ENCODE peak calls at places on chromosome 9, in four cellular contexts. One of them, this sample, is unnamed.

GRCh38 chr9:18457498-18457897 is 16.5 kb upstream of the ADAMTSL1 start:
- DNase-seq in GM12878: no peak
- DNase-seq in SK-N-SH: no peak
- DNase-seq in H1: no peak
- DNase-seq in this sample: no peak

GRCh38 chr9:8156336-8156735 is 356.8 kb upstream of the DMAC1 start:
- DNase-seq in GM12878: no peak
- DNase-seq in SK-N-SH: no peak
- DNase-seq in H1: no peak
- DNase-seq in this sample: no peak

GRCh38 chr9:132049323-132049882 is 30.3 kb downstream of the MED27 start:
- DNase-seq in GM12878: no peak
- DNase-seq in SK-N-SH: no peak
- DNase-seq in H1: no peak
- DNase-seq in this sample: no peak

GRCh38 chr9:105114956-105115728 is 129.3 kb upstream of the SLC44A1 start:
- DNase-seq in GM12878: peak
- DNase-seq in SK-N-SH: no peak
- DNase-seq in H1: no peak
- DNase-seq in this sample: no peak

GRCh38 chr9:116471093-116471906 is 215.8 kb upstream of the TRIM32 start:
- DNase-seq in GM12878: no peak
- DNase-seq in SK-N-SH: no peak
- DNase-seq in H1: peak
- DNase-seq in this sample: peak

GRCh38 chr9:7237473-7238243 is 479.9 kb downstream of the KDM4C start:
- DNase-seq in GM12878: no peak
- DNase-seq in SK-N-SH: no peak
- DNase-seq in H1: no peak
- DNase-seq in this sample: no peak

GRCh38 chr9:16618524-16618923 is 251.9 kb downstream of the BNC2 start:
- DNase-seq in GM12878: no peak
- DNase-seq in SK-N-SH: no peak
- DNase-seq in H1: no peak
- DNase-seq in this sample: no peak

GRCh38 chr9:12862596-12862995 is 87.8 kb downstream of the LURAP1L start:
- DNase-seq in GM12878: no peak
- DNase-seq in SK-N-SH: no peak
- DNase-seq in H1: no peak
- DNase-seq in this sample: no peak

GRCh38 chr9:137582286-137582860 is 3.6 kb upstream of the DPH7 start:
- DNase-seq in GM12878: no peak
- DNase-seq in SK-N-SH: peak
- DNase-seq in H1: no peak
- DNase-seq in this sample: no peak

GRCh38 chr9:7844283-7844682 is 44.7 kb upstream of the DMAC1 start:
- DNase-seq in GM12878: no peak
- DNase-seq in SK-N-SH: peak
- DNase-seq in H1: no peak
- DNase-seq in this sample: peak

GRCh38 chr9:24044576-24044975 is 218.5 kb upstream of the ELAVL2 start:
- DNase-seq in GM12878: peak
- DNase-seq in SK-N-SH: no peak
- DNase-seq in H1: no peak
- DNase-seq in this sample: no peak

GRCh38 chr9:23492126-23493002 is 333.7 kb downstream of the ELAVL2 start:
- DNase-seq in GM12878: no peak
- DNase-seq in SK-N-SH: peak
- DNase-seq in H1: peak
- DNase-seq in this sample: no peak

GRCh38 chr9:90032296-90033029 is 427.7 kb downstream of the GADD45G start:
- DNase-seq in GM12878: no peak
- DNase-seq in SK-N-SH: no peak
- DNase-seq in H1: no peak
- DNase-seq in this sample: no peak

GRCh38 chr9:99023831-99024230 is 80.1 kb downstream of the COL15A1 start:
- DNase-seq in GM12878: no peak
- DNase-seq in SK-N-SH: peak
- DNase-seq in H1: no peak
- DNase-seq in this sample: no peak

GRCh38 chr9:80285325-80285724 is 713.6 kb downstream of the TLE4 start:
- DNase-seq in GM12878: no peak
- DNase-seq in SK-N-SH: peak
- DNase-seq in H1: no peak
- DNase-seq in this sample: no peak

GRCh38 chr9:131720330-131720729 is 19.5 kb downstream of the RAPGEF1 start:
- DNase-seq in GM12878: no peak
- DNase-seq in SK-N-SH: no peak
- DNase-seq in H1: no peak
- DNase-seq in this sample: no peak

GRCh38 chr9:91676042-91676441 is 252.4 kb upstream of the NFIL3 start:
- DNase-seq in GM12878: peak
- DNase-seq in SK-N-SH: no peak
- DNase-seq in H1: no peak
- DNase-seq in this sample: peak

GRCh38 chr9:101366038-101366756 is 18.6 kb downstream of the BAAT start:
- DNase-seq in GM12878: no peak
- DNase-seq in SK-N-SH: no peak
- DNase-seq in H1: no peak
- DNase-seq in this sample: peak

GRCh38 chr9:121767176-121767769 is 115.8 kb downstream of the DAB2IP start:
- DNase-seq in GM12878: no peak
- DNase-seq in SK-N-SH: no peak
- DNase-seq in H1: no peak
- DNase-seq in this sample: no peak

GRCh38 chr9:86749530-86750275 is 197.6 kb downstream of the GAS1 start:
- DNase-seq in GM12878: no peak
- DNase-seq in SK-N-SH: peak
- DNase-seq in H1: no peak
- DNase-seq in this sample: no peak

GRCh38 chr9:109098221-109098959 is 21.4 kb downstream of the TMEM245 start:
- DNase-seq in GM12878: no peak
- DNase-seq in SK-N-SH: peak
- DNase-seq in H1: no peak
- DNase-seq in this sample: peak

GRCh38 chr9:5870691-5871090 is 20.0 kb upstream of the MLANA start:
- DNase-seq in GM12878: no peak
- DNase-seq in SK-N-SH: no peak
- DNase-seq in H1: no peak
- DNase-seq in this sample: no peak

GRCh38 chr9:32292611-32293010 is 91.8 kb upstream of the ACO1 start:
- DNase-seq in GM12878: no peak
- DNase-seq in SK-N-SH: no peak
- DNase-seq in H1: no peak
- DNase-seq in this sample: no peak

GRCh38 chr9:90943341-90943740 is 141.7 kb downstream of the SYK start:
- DNase-seq in GM12878: no peak
- DNase-seq in SK-N-SH: no peak
- DNase-seq in H1: no peak
- DNase-seq in this sample: no peak

GRCh38 chr9:110086537-110086936 is 121.4 kb downstream of the C9orf152 start:
- DNase-seq in GM12878: no peak
- DNase-seq in SK-N-SH: no peak
- DNase-seq in H1: no peak
- DNase-seq in this sample: no peak

DNA sequence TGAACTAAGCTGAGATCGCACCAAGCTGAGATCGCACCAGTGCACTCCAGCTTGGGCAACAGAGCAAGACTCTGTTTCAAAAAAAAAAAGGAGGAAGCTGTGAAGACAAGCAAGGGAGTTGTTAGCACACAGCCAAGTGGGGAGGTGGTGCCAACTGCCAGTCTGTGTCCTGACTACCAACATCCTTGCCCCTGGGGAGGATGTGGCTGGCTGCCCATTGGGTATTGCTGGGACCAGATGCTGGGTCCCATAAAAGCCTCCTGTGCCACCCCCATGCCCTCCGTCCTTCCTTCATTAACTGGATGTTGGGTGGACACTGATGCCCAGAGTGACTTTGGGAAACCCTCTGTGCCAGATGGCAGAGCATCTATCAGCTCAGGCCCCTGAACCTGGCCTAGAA is 157.1 kb upstream of the COL5A1 start:
- DNase-seq in GM12878: no peak
- DNase-seq in SK-N-SH: no peak
- DNase-seq in H1: no peak
- DNase-seq in this sample: no peak
- TF ChIP-seq NRF1 in GM12878: no peak
- TF ChIP-seq NRF1 in SK-N-SH: no peak
- TF ChIP-seq NRF1 in H1: no peak
- TF ChIP-seq NRF1 in this sample: no peak

DNA sequence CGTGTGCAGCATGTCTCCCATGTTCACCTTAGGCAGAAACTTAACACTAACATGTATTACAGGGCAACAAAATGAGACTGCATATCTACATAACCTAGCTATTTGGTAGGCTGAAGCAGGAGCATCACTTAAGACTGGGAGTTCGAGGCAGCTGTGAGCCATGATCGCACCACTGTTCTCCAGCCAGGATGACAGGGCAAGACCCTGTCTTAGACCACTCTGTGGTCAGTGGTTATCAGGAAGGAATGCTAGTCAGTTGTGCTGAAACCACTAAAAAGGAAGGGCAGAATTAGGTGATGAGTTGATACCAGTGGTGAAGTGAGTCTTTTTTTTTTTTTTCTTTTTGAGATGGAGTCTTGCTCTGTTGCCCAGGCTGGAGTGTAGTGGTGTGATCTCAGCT is 20.9 kb downstream of the FXN start:
- DNase-seq in GM12878: no peak
- DNase-seq in SK-N-SH: no peak
- DNase-seq in H1: no peak
- DNase-seq in this sample: no peak
- TF ChIP-seq NRF1 in GM12878: no peak
- TF ChIP-seq NRF1 in SK-N-SH: no peak
- TF ChIP-seq NRF1 in H1: no peak
- TF ChIP-seq NRF1 in this sample: no peak

GRCh38 chr9:123323482-123324013 is 32.4 kb upstream of the CRB2 start:
- DNase-seq in GM12878: no peak
- DNase-seq in SK-N-SH: no peak
- DNase-seq in H1: no peak
- DNase-seq in this sample: no peak

GRCh38 chr9:123326662-123327093 is 29.3 kb upstream of the CRB2 start:
- DNase-seq in GM12878: no peak
- DNase-seq in SK-N-SH: no peak
- DNase-seq in H1: no peak
- DNase-seq in this sample: peak

GRCh38 chr9:123327697-123328100 is 28.3 kb upstream of the CRB2 start:
- DNase-seq in GM12878: no peak
- DNase-seq in SK-N-SH: no peak
- DNase-seq in H1: no peak
- DNase-seq in this sample: no peak

GRCh38 chr9:123324767-123325183 is 31.2 kb upstream of the CRB2 start:
- DNase-seq in GM12878: no peak
- DNase-seq in SK-N-SH: no peak
- DNase-seq in H1: no peak
- DNase-seq in this sample: no peak

DNA sequence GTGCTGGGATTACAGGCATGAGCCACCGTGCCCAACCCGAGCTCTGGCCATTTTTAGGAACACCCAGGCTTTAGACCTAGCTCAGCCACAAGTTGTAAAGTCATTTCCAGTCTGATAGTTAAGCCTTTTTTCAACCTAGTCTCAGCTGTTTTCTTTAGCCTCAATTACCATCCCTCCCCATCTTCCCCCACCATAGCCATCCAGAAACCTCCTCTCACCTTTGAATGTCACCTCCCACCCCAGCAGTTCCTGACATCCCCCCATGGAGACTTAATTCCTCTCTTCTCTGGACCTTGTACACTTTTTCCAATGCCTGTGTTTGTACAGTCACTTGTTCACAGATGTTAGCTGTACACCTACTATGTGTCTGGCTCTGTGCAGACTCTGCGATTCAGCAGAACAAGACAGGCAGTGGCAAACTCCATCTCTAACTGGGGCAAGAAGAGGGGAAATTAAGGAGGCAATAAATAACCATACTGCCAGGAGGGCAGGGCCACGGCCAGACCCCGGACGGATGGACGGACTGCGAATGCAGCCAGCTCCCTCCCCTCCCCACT is 29.9 kb upstream of the CRB2 start:
- DNase-seq in GM12878: no peak
- DNase-seq in SK-N-SH: no peak
- DNase-seq in H1: no peak
- DNase-seq in this sample: no peak
- TF ChIP-seq NRF1 in GM12878: no peak
- TF ChIP-seq NRF1 in SK-N-SH: no peak
- TF ChIP-seq NRF1 in H1: no peak
- TF ChIP-seq NRF1 in this sample: no peak

GRCh38 chr9:88537743-88538055 is 2.7 kb downstream of the NXNL2 start:
- DNase-seq in GM12878: no peak
- DNase-seq in SK-N-SH: peak
- DNase-seq in H1: no peak
- DNase-seq in this sample: no peak
- TF ChIP-seq NRF1 in GM12878: no peak
- TF ChIP-seq NRF1 in SK-N-SH: no peak
- TF ChIP-seq NRF1 in H1: no peak
- TF ChIP-seq NRF1 in this sample: no peak

GRCh38 chr9:125151730-125152129 is 8.4 kb upstream of the SCAI start:
- DNase-seq in GM12878: no peak
- DNase-seq in SK-N-SH: no peak
- DNase-seq in H1: no peak
- DNase-seq in this sample: no peak
- TF ChIP-seq NRF1 in GM12878: no peak
- TF ChIP-seq NRF1 in SK-N-SH: no peak
- TF ChIP-seq NRF1 in H1: no peak
- TF ChIP-seq NRF1 in this sample: no peak

DNA sequence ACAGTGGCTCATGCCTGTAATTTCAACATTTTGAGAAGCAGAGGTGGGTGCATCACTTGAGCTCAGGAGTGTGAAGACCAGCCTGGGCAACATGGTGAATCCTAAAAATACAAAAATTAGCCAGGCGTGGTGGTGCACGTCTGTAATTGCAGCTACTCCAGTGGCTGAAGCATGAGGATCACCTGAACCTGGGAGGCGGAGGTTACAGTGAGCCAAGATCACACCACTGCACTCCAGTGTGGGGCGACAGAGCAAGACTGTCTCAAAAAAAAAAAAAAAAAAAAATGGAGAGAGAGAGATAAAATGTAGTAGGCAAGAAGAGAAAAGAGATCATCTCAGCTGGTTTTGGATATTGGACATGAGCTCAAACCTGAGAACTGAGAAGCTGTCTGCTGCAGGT is 23.7 kb upstream of the ZCCHC7 start:
- DNase-seq in GM12878: no peak
- DNase-seq in SK-N-SH: no peak
- DNase-seq in H1: no peak
- DNase-seq in this sample: no peak
- TF ChIP-seq NRF1 in GM12878: no peak
- TF ChIP-seq NRF1 in SK-N-SH: no peak
- TF ChIP-seq NRF1 in H1: no peak
- TF ChIP-seq NRF1 in this sample: no peak